ENCODE peak calls at places on chromosome 1, in five cellular contexts. W, D, O, C and Z are unnamed samples.

GRCh38 chr1:42998381-42998780 is 39.7 kb upstream of the SLC2A1 start:
- DNase-seq in W (peak; percentile 69), D (no peak), O (no peak), C (no peak), Z (peak; percentile 62)

GRCh38 chr1:192559115-192560006 is 16.2 kb upstream of the RGS1 start:
- DNase-seq in W (peak; percentile 66), D (peak; percentile 97), O (no peak), C (no peak), Z (peak; percentile 71)

GRCh38 chr1:18751425-18751824 is 108.0 kb downstream of the TAS1R2 start:
- DNase-seq in W (no peak), D (no peak), O (no peak), C (peak; percentile 12), Z (no peak)

GRCh38 chr1:204318324-204318723 is 41.4 kb downstream of the PLEKHA6 start:
- DNase-seq in W (no peak), D (no peak), O (no peak), C (no peak), Z (no peak)

GRCh38 chr1:49841767-49842166 is 182.0 kb downstream of the AGBL4 start:
- DNase-seq in W (no peak), D (no peak), O (no peak), C (no peak), Z (no peak)

GRCh38 chr1:232586679-232587078 is 43.3 kb downstream of the SIPA1L2 start:
- DNase-seq in W (no peak), D (no peak), O (no peak), C (peak; percentile 36), Z (no peak)

GRCh38 chr1:29532285-29532684 is 296.0 kb downstream of the PTPRU start:
- DNase-seq in W (no peak), D (no peak), O (no peak), C (no peak), Z (no peak)

GRCh38 chr1:206590025-206590834 is 22.0 kb downstream of the EIF2D start:
- DNase-seq in W (peak; percentile 49), D (peak; percentile 51), O (no peak), C (no peak), Z (peak; percentile 67)

GRCh38 chr1:6603424-6603850 is 768 bp upstream of the KLHL21 start:
- DNase-seq in W (no peak), D (peak; percentile 87), O (peak; percentile 65), C (no peak), Z (peak; percentile 37)

GRCh38 chr1:214584805-214585766 is 17.9 kb upstream of the CENPF start:
- DNase-seq in W (peak; percentile 60), D (peak; percentile 81), O (peak; percentile 33), C (peak; percentile 13), Z (peak; percentile 61)

GRCh38 chr1:100443739-100444571 is 91.6 kb downstream of the CDC14A start:
- DNase-seq in W (no peak), D (peak; percentile 67), O (no peak), C (no peak), Z (no peak)

GRCh38 chr1:167904641-167905040 is 9.3 kb downstream of the ADCY10 start:
- DNase-seq in W (peak; percentile 51), D (peak; percentile 64), O (no peak), C (no peak), Z (peak; percentile 62)

GRCh38 chr1:2194898-2195673 is 514 bp upstream of the FAAP20 start:
- DNase-seq in W (peak; percentile 93), D (peak; percentile 89), O (peak; percentile 75), C (peak; percentile 66), Z (peak; percentile 88)

GRCh38 chr1:220813013-220813412 is 26.3 kb downstream of the MTARC1 start:
- DNase-seq in W (no peak), D (no peak), O (no peak), C (no peak), Z (no peak)

GRCh38 chr1:27192039-27192529 is 37.2 kb upstream of the SLC9A1 start:
- DNase-seq in W (no peak), D (no peak), O (no peak), C (no peak), Z (no peak)

GRCh38 chr1:2290595-2291510 is 62.7 kb downstream of the SKI start:
- DNase-seq in W (peak; percentile 95), D (peak; percentile 95), O (no peak), C (no peak), Z (peak; percentile 91)

GRCh38 chr1:108742268-108742667 is 4.2 kb upstream of the STXBP3 start:
- DNase-seq in W (no peak), D (no peak), O (no peak), C (no peak), Z (no peak)

GRCh38 chr1:171664976-171665375 is 12.5 kb upstream of the MYOC start:
- DNase-seq in W (peak; percentile 40), D (no peak), O (no peak), C (no peak), Z (peak; percentile 45)

GRCh38 chr1:46466477-46467182 is 23.0 kb upstream of the DMBX1 start:
- DNase-seq in W (peak; percentile 74), D (no peak), O (peak; percentile 23), C (no peak), Z (peak; percentile 35)